ENCODE peak calls at places on chromosome 18, in ten cellular contexts. X, P, Y, T, D, V, U, G, S and W are unnamed samples.

GRCh38 chr18:75211002-75211621 is 515 bp downstream of the TSHZ1 start:
- DNase-seq in X (no peak), P (no peak), Y (peak), T (no peak), D (peak), V (no peak), U (peak), G (no peak), S (peak), W (no peak)

GRCh38 chr18:2547477-2548087 is 23.7 kb downstream of the METTL4 start:
- DNase-seq in X (peak), P (no peak), Y (no peak), T (no peak), D (peak), V (no peak), U (no peak), G (no peak), S (no peak), W (peak)

GRCh38 chr18:24322594-24323136 is 75.0 kb downstream of the OSBPL1A start:
- DNase-seq in X (peak), P (no peak), Y (no peak), T (no peak), D (no peak), V (no peak), U (no peak), G (no peak), S (no peak), W (no peak)

GRCh38 chr18:61612517-61612916 is 279.3 kb downstream of the CDH20 start:
- DNase-seq in X (no peak), P (no peak), Y (no peak), T (no peak), D (no peak), V (no peak), U (no peak), G (no peak), S (no peak), W (no peak)

GRCh38 chr18:60892441-60892840 is 440.8 kb upstream of the CDH20 start:
- DNase-seq in X (peak), P (no peak), Y (no peak), T (no peak), D (no peak), V (no peak), U (no peak), G (no peak), S (no peak), W (no peak)

GRCh38 chr18:56315363-56315762 is 323.0 kb downstream of the TXNL1 start:
- DNase-seq in X (peak), P (no peak), Y (no peak), T (no peak), D (no peak), V (no peak), U (no peak), G (no peak), S (no peak), W (no peak)

GRCh38 chr18:36974686-36975085 is 145.8 kb downstream of the KIAA1328 start:
- DNase-seq in X (no peak), P (no peak), Y (no peak), T (no peak), D (peak), V (no peak), U (no peak), G (no peak), S (no peak), W (no peak)

GRCh38 chr18:32530947-32531651 is 60.4 kb upstream of the GAREM1 start:
- DNase-seq in X (peak), P (no peak), Y (no peak), T (no peak), D (no peak), V (no peak), U (no peak), G (no peak), S (no peak), W (no peak)

GRCh38 chr18:29523371-29523770 is 1346.4 kb upstream of the CDH2 start:
- DNase-seq in X (no peak), P (no peak), Y (no peak), T (no peak), D (no peak), V (no peak), U (no peak), G (no peak), S (no peak), W (no peak)

GRCh38 chr18:48815182-48815520 is 135.6 kb downstream of the SMAD7 start:
- DNase-seq in X (no peak), P (no peak), Y (no peak), T (no peak), D (no peak), V (no peak), U (no peak), G (no peak), S (no peak), W (no peak)

GRCh38 chr18:80249217-80250093 is 2.1 kb upstream of the PARD6G start:
- DNase-seq in X (peak), P (no peak), Y (no peak), T (no peak), D (no peak), V (no peak), U (peak), G (no peak), S (no peak), W (peak)

GRCh38 chr18:38948436-38948835 is 1382.8 kb upstream of the CELF4 start:
- DNase-seq in X (no peak), P (no peak), Y (no peak), T (no peak), D (no peak), V (no peak), U (no peak), G (no peak), S (no peak), W (no peak)

GRCh38 chr18:9356969-9357368 is 22.4 kb downstream of the TWSG1 start:
- DNase-seq in X (peak), P (no peak), Y (no peak), T (no peak), D (no peak), V (no peak), U (no peak), G (no peak), S (no peak), W (no peak)

GRCh38 chr18:13290856-13291271 is 72.3 kb downstream of the LDLRAD4 start:
- DNase-seq in X (no peak), P (no peak), Y (no peak), T (no peak), D (peak), V (no peak), U (no peak), G (no peak), S (no peak), W (peak)

GRCh38 chr18:12652861-12653401 is 5.0 kb downstream of the SPIRE1 start:
- DNase-seq in X (peak), P (no peak), Y (no peak), T (no peak), D (no peak), V (no peak), U (peak), G (no peak), S (no peak), W (peak)

GRCh38 chr18:63365909-63366269 is 1.1 kb downstream of the KDSR start:
- DNase-seq in X (no peak), P (no peak), Y (no peak), T (no peak), D (no peak), V (peak), U (peak), G (no peak), S (peak), W (peak)

GRCh38 chr18:3380384-3380961 is 69.5 kb upstream of the TGIF1 start:
- DNase-seq in X (peak), P (no peak), Y (no peak), T (no peak), D (no peak), V (no peak), U (no peak), G (no peak), S (no peak), W (no peak)

GRCh38 chr18:41144444-41144843 is 810.6 kb upstream of the PIK3C3 start:
- DNase-seq in X (peak), P (no peak), Y (no peak), T (no peak), D (no peak), V (no peak), U (no peak), G (no peak), S (no peak), W (peak)

GRCh38 chr18:69109686-69110085 is 291.0 kb upstream of the DOK6 start:
- DNase-seq in X (no peak), P (no peak), Y (no peak), T (no peak), D (no peak), V (no peak), U (no peak), G (no peak), S (no peak), W (no peak)

GRCh38 chr18:75071484-75071785 is 137.5 kb downstream of the PTGR3 start:
- DNase-seq in X (no peak), P (no peak), Y (no peak), T (peak), D (no peak), V (no peak), U (no peak), G (no peak), S (no peak), W (no peak)

GRCh38 chr18:9735238-9735637 is 27.1 kb downstream of the RAB31 start:
- DNase-seq in X (no peak), P (no peak), Y (no peak), T (no peak), D (no peak), V (no peak), U (peak), G (no peak), S (no peak), W (no peak)

GRCh38 chr18:31574359-31574758 is 17.3 kb upstream of the TTR start:
- DNase-seq in X (no peak), P (no peak), Y (no peak), T (no peak), D (no peak), V (no peak), U (no peak), G (no peak), S (no peak), W (no peak)

GRCh38 chr18:21315741-21316187 is 73.7 kb downstream of the GREB1L start:
- DNase-seq in X (peak), P (no peak), Y (no peak), T (no peak), D (peak), V (no peak), U (no peak), G (no peak), S (peak), W (no peak)

GRCh38 chr18:35407871-35408481 is 30.8 kb upstream of the ZNF396 start:
- DNase-seq in X (peak), P (no peak), Y (peak), T (no peak), D (peak), V (no peak), U (peak), G (peak), S (peak), W (peak)

GRCh38 chr18:8962192-8962772 is 140.2 kb upstream of the NDUFV2 start:
- DNase-seq in X (no peak), P (no peak), Y (no peak), T (no peak), D (no peak), V (no peak), U (no peak), G (no peak), S (no peak), W (peak)

GRCh38 chr18:23900979-23901378 is 113.6 kb upstream of the TTC39C start:
- DNase-seq in X (no peak), P (no peak), Y (no peak), T (no peak), D (no peak), V (no peak), U (peak), G (no peak), S (peak), W (no peak)

GRCh38 chr18:79401494-79402208 is 5.9 kb downstream of the NFATC1 start:
- DNase-seq in X (no peak), P (no peak), Y (no peak), T (no peak), D (no peak), V (no peak), U (no peak), G (no peak), S (no peak), W (no peak)

GRCh38 chr18:24103622-24104021 is 35.2 kb upstream of the CABYR start:
- DNase-seq in X (no peak), P (no peak), Y (no peak), T (no peak), D (no peak), V (no peak), U (no peak), G (no peak), S (no peak), W (no peak)

GRCh38 chr18:46388295-46388694 is 268.7 kb downstream of the LOXHD1 start:
- DNase-seq in X (no peak), P (no peak), Y (no peak), T (no peak), D (no peak), V (no peak), U (no peak), G (no peak), S (no peak), W (no peak)

GRCh38 chr18:46759885-46760284 is 3.0 kb upstream of the ST8SIA5 start:
- DNase-seq in X (no peak), P (no peak), Y (no peak), T (no peak), D (peak), V (no peak), U (no peak), G (no peak), S (no peak), W (no peak)

GRCh38 chr18:1663879-1664705 is 759.4 kb downstream of the ADCYAP1 start:
- DNase-seq in X (peak), P (no peak), Y (peak), T (no peak), D (no peak), V (no peak), U (peak), G (no peak), S (peak), W (peak)

GRCh38 chr18:13387856-13388548 is 169.4 kb downstream of the LDLRAD4 start:
- DNase-seq in X (peak), P (no peak), Y (no peak), T (no peak), D (no peak), V (no peak), U (no peak), G (no peak), S (no peak), W (no peak)

GRCh38 chr18:55857409-55857808 is 269.4 kb upstream of the TCF4 start:
- DNase-seq in X (no peak), P (no peak), Y (no peak), T (no peak), D (no peak), V (no peak), U (no peak), G (no peak), S (no peak), W (no peak)

GRCh38 chr18:29028560-29028959 is 851.6 kb upstream of the CDH2 start:
- DNase-seq in X (peak), P (no peak), Y (no peak), T (no peak), D (no peak), V (no peak), U (no peak), G (no peak), S (no peak), W (no peak)

GRCh38 chr18:72697706-72698105 is 153.6 kb upstream of the CBLN2 start:
- DNase-seq in X (no peak), P (no peak), Y (no peak), T (no peak), D (no peak), V (no peak), U (no peak), G (no peak), S (no peak), W (no peak)

GRCh38 chr18:10490401-10491289 is 35.2 kb upstream of the NAPG start:
- DNase-seq in X (no peak), P (no peak), Y (no peak), T (peak), D (no peak), V (no peak), U (peak), G (peak), S (peak), W (peak)

GRCh38 chr18:7584646-7585271 is 17.6 kb downstream of the PTPRM start:
- DNase-seq in X (peak), P (no peak), Y (no peak), T (no peak), D (no peak), V (no peak), U (no peak), G (no peak), S (no peak), W (no peak)